ENCODE peak calls at places on chromosomes 13 and 19, in ten cellular contexts. N, D, M, A, W, T, U, Y, J and Z are unnamed samples.

GRCh38 chr13:66558511-66558910 is 671.6 kb downstream of the PCDH9 start:
- DNase-seq in N (no peak), D (peak; percentile 26), M (no peak), A (no peak), W (no peak), T (no peak), U (no peak), Y (no peak), J (no peak), Z (no peak)

GRCh38 chr13:29935309-29935981 is 85.0 kb upstream of the UBL3 start:
- DNase-seq in N (no peak), D (no peak), M (no peak), A (no peak), W (no peak), T (no peak), U (peak; percentile 44), Y (peak; percentile 45), J (no peak), Z (peak; percentile 51)

GRCh38 chr19:40305403-40305802 is 20.3 kb upstream of the AKT2 start:
- DNase-seq in N (peak; percentile 83), D (peak; percentile 81), M (peak; percentile 36), A (peak; percentile 94), W (peak; percentile 85), T (peak; percentile 76), U (peak; percentile 80), Y (peak; percentile 83), J (peak; percentile 89), Z (peak; percentile 82)

GRCh38 chr19:6767081-6767356 is 216 bp downstream of the SH2D3A start:
- DNase-seq in N (no peak), D (peak; percentile 30), M (peak; percentile 61), A (no peak), W (no peak), T (no peak), U (no peak), Y (peak; percentile 61), J (no peak), Z (no peak)

GRCh38 chr13:111288276-111288675 is 32.2 kb upstream of the TEX29 start:
- DNase-seq in N (no peak), D (no peak), M (no peak), A (no peak), W (no peak), T (no peak), U (no peak), Y (no peak), J (no peak), Z (no peak)

GRCh38 chr19:5990289-5990797 is 12.4 kb upstream of the RANBP3 start:
- DNase-seq in N (no peak), D (no peak), M (no peak), A (no peak), W (peak; percentile 70), T (no peak), U (no peak), Y (no peak), J (no peak), Z (no peak)

GRCh38 chr19:48719263-48720171 is at the start of gene MAMSTR:
- DNase-seq in N (no peak), D (no peak), M (no peak), A (no peak), W (no peak), T (no peak), U (no peak), Y (no peak), J (peak; percentile 70), Z (no peak)

GRCh38 chr19:18282021-18282787 is 782 bp upstream of the JUND start:
- DNase-seq in N (no peak), D (peak; percentile 49), M (peak; percentile 90), A (no peak), W (no peak), T (no peak), U (no peak), Y (no peak), J (peak; percentile 79), Z (no peak)

GRCh38 chr19:46617566-46618079 is 7.3 kb downstream of the PTGIR start:
- DNase-seq in N (no peak), D (no peak), M (no peak), A (no peak), W (no peak), T (no peak), U (no peak), Y (peak; percentile 30), J (no peak), Z (no peak)

GRCh38 chr13:74450976-74451375 is 316.8 kb upstream of the KLF12 start:
- DNase-seq in N (no peak), D (no peak), M (no peak), A (no peak), W (no peak), T (no peak), U (no peak), Y (no peak), J (no peak), Z (no peak)

GRCh38 chr19:48784527-48784926 is 26.3 kb downstream of the BCAT2 start:
- DNase-seq in N (no peak), D (no peak), M (no peak), A (peak; percentile 37), W (no peak), T (no peak), U (no peak), Y (peak; percentile 68), J (no peak), Z (no peak)

GRCh38 chr13:34696296-34696695 is 245.8 kb upstream of the NBEA start:
- DNase-seq in N (no peak), D (no peak), M (no peak), A (no peak), W (no peak), T (no peak), U (no peak), Y (no peak), J (no peak), Z (no peak)

GRCh38 chr19:42216653-42217521 is 590 bp downstream of the DEDD2 start:
- DNase-seq in N (peak; percentile 66), D (no peak), M (no peak), A (peak; percentile 24), W (peak; percentile 48), T (no peak), U (no peak), Y (peak; percentile 45), J (peak; percentile 76), Z (peak; percentile 51)

GRCh38 chr19:51546650-51547396 is 15.4 kb upstream of the SIGLEC6 start:
- DNase-seq in N (no peak), D (no peak), M (no peak), A (peak; percentile 61), W (no peak), T (no peak), U (no peak), Y (no peak), J (no peak), Z (no peak)

GRCh38 chr13:30107536-30108136 is 199.7 kb downstream of the KATNAL1 start:
- DNase-seq in N (no peak), D (peak; percentile 54), M (no peak), A (no peak), W (no peak), T (no peak), U (no peak), Y (no peak), J (no peak), Z (peak; percentile 17)

GRCh38 chr13:18212873-18213272 is 968.8 kb downstream of the TUBA3C start:
- DNase-seq in N (no peak), D (peak; percentile 15), M (no peak), A (peak; percentile 10), W (no peak), T (peak; percentile 13), U (no peak), Y (peak; percentile 46), J (no peak), Z (no peak)

GRCh38 chr13:51974485-51974884 is 36.8 kb downstream of the ATP7B start:
- DNase-seq in N (no peak), D (no peak), M (no peak), A (no peak), W (no peak), T (no peak), U (no peak), Y (no peak), J (no peak), Z (no peak)

GRCh38 chr19:48925240-48925843 is 8.2 kb upstream of the DHDH start:
- DNase-seq in N (no peak), D (peak; percentile 74), M (no peak), A (peak; percentile 63), W (no peak), T (no peak), U (no peak), Y (no peak), J (no peak), Z (no peak)

GRCh38 chr19:18590273-18591272 is 2.0 kb downstream of the REX1BD start:
- DNase-seq in N (peak; percentile 92), D (no peak), M (peak; percentile 80), A (peak; percentile 61), W (peak; percentile 98), T (no peak), U (no peak), Y (no peak), J (peak; percentile 82), Z (peak; percentile 49)

GRCh38 chr19:10260141-10260584 is 8.1 kb downstream of the MRPL4 start:
- DNase-seq in N (no peak), D (peak; percentile 89), M (no peak), A (no peak), W (no peak), T (no peak), U (no peak), Y (no peak), J (no peak), Z (no peak)

GRCh38 chr13:50282016-50282415 is 266.8 kb downstream of the KCNRG start:
- DNase-seq in N (no peak), D (no peak), M (no peak), A (no peak), W (no peak), T (no peak), U (no peak), Y (no peak), J (no peak), Z (no peak)

GRCh38 chr13:112815871-112816270 is 126.0 kb downstream of the ATP11A start:
- DNase-seq in N (no peak), D (no peak), M (no peak), A (no peak), W (no peak), T (no peak), U (no peak), Y (no peak), J (no peak), Z (no peak)

GRCh38 chr19:24099829-24100228 is 12.8 kb downstream of the ZNF254 start:
- DNase-seq in N (no peak), D (no peak), M (no peak), A (no peak), W (no peak), T (no peak), U (no peak), Y (no peak), J (no peak), Z (no peak)

GRCh38 chr13:46354143-46355087 is 32.6 kb downstream of the RUBCNL start:
- DNase-seq in N (no peak), D (peak; percentile 98), M (no peak), A (peak; percentile 92), W (no peak), T (no peak), U (no peak), Y (peak; percentile 23), J (no peak), Z (no peak)

GRCh38 chr13:113348591-113348990 is 15.3 kb downstream of the GRTP1 start:
- DNase-seq in N (no peak), D (no peak), M (no peak), A (no peak), W (no peak), T (no peak), U (no peak), Y (no peak), J (peak; percentile 28), Z (no peak)

GRCh38 chr13:40402931-40403412 is 263.5 kb downstream of the FOXO1 start:
- DNase-seq in N (no peak), D (peak; percentile 78), M (no peak), A (peak; percentile 90), W (no peak), T (no peak), U (no peak), Y (no peak), J (no peak), Z (no peak)

GRCh38 chr19:38494379-38494778 is 60.9 kb downstream of the RYR1 start:
- DNase-seq in N (no peak), D (no peak), M (no peak), A (no peak), W (no peak), T (no peak), U (no peak), Y (no peak), J (no peak), Z (no peak)

GRCh38 chr19:2634228-2634951 is 68.1 kb downstream of the GNG7 start:
- DNase-seq in N (no peak), D (peak; percentile 39), M (no peak), A (peak; percentile 81), W (no peak), T (no peak), U (no peak), Y (peak; percentile 83), J (no peak), Z (no peak)